ENCODE peak calls at places on chromosome 14, in four cellular contexts. J, I, Z and C are unnamed samples.

GRCh38 chr14:104634031-104634760 is 29.6 kb upstream of the TMEM179 start:
- DNase-seq in J (no peak), I (no peak), Z (no peak), C (peak)

GRCh38 chr14:73491256-73491976 is 683 bp downstream of the RIOX1 start:
- DNase-seq in J (peak), I (peak), Z (peak), C (peak)

GRCh38 chr14:41993687-41994086 is 387.0 kb downstream of the LRFN5 start:
- DNase-seq in J (no peak), I (no peak), Z (no peak), C (no peak)

GRCh38 chr14:90483551-90483950 is 86.7 kb downstream of the CALM1 start:
- DNase-seq in J (no peak), I (no peak), Z (no peak), C (no peak)

GRCh38 chr14:69819607-69820006 is 22.6 kb upstream of the SLC10A1 start:
- DNase-seq in J (no peak), I (no peak), Z (no peak), C (no peak)

GRCh38 chr14:25400607-25401206 is 350.8 kb upstream of the STXBP6 start:
- DNase-seq in J (no peak), I (peak), Z (no peak), C (no peak)

GRCh38 chr14:68670344-68670725 is 122.5 kb downstream of the ZFP36L1 start:
- DNase-seq in J (peak), I (no peak), Z (no peak), C (no peak)

GRCh38 chr14:68395585-68395984 is 397.3 kb downstream of the ZFP36L1 start:
- DNase-seq in J (peak), I (no peak), Z (no peak), C (peak)

GRCh38 chr14:99674776-99675175 is 9.3 kb upstream of the CYP46A1 start:
- DNase-seq in J (no peak), I (no peak), Z (no peak), C (no peak)

GRCh38 chr14:57362356-57362755 is 28.0 kb upstream of the NAA30 start:
- DNase-seq in J (no peak), I (no peak), Z (no peak), C (no peak)

GRCh38 chr14:32224731-32225377 is 21.8 kb upstream of the RNU6-8 start:
- DNase-seq in J (peak), I (no peak), Z (peak), C (no peak)

GRCh38 chr14:65824285-65824977 is 411.9 kb downstream of the FUT8 start:
- DNase-seq in J (peak), I (peak), Z (no peak), C (peak)
- H3K4me3 ChIP-seq in J (no peak), I (no peak), Z (no peak), C (no peak)

DNA sequence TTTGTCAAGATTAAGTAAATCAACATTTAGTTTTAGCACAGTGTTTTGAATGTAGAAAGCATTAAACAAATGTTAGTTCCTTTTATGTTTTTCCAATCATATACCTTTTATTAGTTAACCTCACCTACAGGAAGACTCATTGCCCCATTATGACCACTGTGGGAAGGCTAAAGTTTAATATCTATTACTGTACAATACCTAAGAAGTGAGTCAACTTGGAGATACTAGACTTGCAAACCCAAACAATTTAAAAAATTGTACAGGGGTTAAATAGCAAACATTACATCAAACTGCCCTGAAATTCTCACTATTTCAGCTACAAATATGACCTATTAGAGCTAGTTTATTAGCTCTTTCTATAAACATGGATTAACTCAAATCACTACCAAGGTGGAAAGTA is 8.6 kb upstream of the G2E3 start:
- DNase-seq in J (no peak), I (no peak), Z (no peak), C (peak)
- H3K4me3 ChIP-seq in J (no peak), I (no peak), Z (no peak), C (no peak)

GRCh38 chr14:94396628-94397210 is 8.3 kb upstream of the SERPINA1 start:
- DNase-seq in J (no peak), I (no peak), Z (no peak), C (no peak)
- H3K4me3 ChIP-seq in J (no peak), I (no peak), Z (no peak), C (no peak)

GRCh38 chr14:59317346-59317745 is 128.9 kb downstream of the DAAM1 start:
- DNase-seq in J (no peak), I (no peak), Z (no peak), C (no peak)

GRCh38 chr14:59317782-59318505 is 129.5 kb downstream of the DAAM1 start:
- DNase-seq in J (no peak), I (no peak), Z (no peak), C (no peak)

GRCh38 chr14:59320771-59321170 is 132.3 kb downstream of the DAAM1 start:
- DNase-seq in J (no peak), I (no peak), Z (no peak), C (no peak)

GRCh38 chr14:59318908-59319307 is 130.4 kb downstream of the DAAM1 start:
- DNase-seq in J (no peak), I (no peak), Z (no peak), C (no peak)

GRCh38 chr14:59321184-59321952 is 132.9 kb downstream of the DAAM1 start:
- DNase-seq in J (no peak), I (no peak), Z (no peak), C (no peak)
- H3K4me3 ChIP-seq in J (no peak), I (no peak), Z (no peak), C (no peak)

GRCh38 chr14:80152763-80153162 is 58.5 kb downstream of the DIO2 start:
- DNase-seq in J (no peak), I (no peak), Z (no peak), C (no peak)

GRCh38 chr14:80146941-80147340 is 64.4 kb downstream of the DIO2 start:
- DNase-seq in J (no peak), I (no peak), Z (no peak), C (no peak)

GRCh38 chr14:80150301-80150700 is 61.0 kb downstream of the DIO2 start:
- DNase-seq in J (no peak), I (no peak), Z (no peak), C (no peak)

DNA sequence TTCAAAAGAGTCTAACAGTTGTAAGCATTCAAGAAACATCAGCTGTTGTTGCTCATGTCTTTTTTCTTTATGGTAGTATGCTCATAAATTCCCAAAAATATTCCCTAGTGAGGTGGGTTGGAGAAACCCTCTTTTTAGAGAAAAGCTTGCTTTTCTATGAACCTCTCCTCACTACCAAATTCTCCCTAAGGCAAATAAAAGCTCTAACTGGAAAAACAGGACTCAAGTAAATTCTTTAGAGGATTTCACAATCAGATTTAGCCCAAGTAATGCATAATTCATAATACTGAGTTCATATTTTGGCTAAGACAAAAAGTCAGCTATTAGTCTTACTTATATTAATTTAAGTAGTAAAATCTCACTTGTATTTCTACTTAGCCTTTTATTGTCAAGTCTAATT is 59.1 kb downstream of the DIO2 start:
- DNase-seq in J (no peak), I (no peak), Z (no peak), C (no peak)
- H3K4me3 ChIP-seq in J (no peak), I (no peak), Z (no peak), C (no peak)

GRCh38 chr14:37588667-37588955 is 6.4 kb downstream of the FOXA1 start:
- DNase-seq in J (no peak), I (no peak), Z (no peak), C (peak)
- H3K4me3 ChIP-seq in J (no peak), I (peak), Z (no peak), C (no peak)

GRCh38 chr14:37583358-37584210 is 11.5 kb downstream of the FOXA1 start:
- DNase-seq in J (no peak), I (no peak), Z (no peak), C (peak)

GRCh38 chr14:37584211-37585100 is 10.6 kb downstream of the FOXA1 start:
- DNase-seq in J (no peak), I (no peak), Z (no peak), C (no peak)

GRCh38 chr14:37586783-37587428 is 8.1 kb downstream of the FOXA1 start:
- DNase-seq in J (no peak), I (no peak), Z (no peak), C (no peak)

GRCh38 chr14:37585971-37586759 is 8.9 kb downstream of the FOXA1 start:
- DNase-seq in J (no peak), I (no peak), Z (no peak), C (peak)

GRCh38 chr14:37585101-37585479 is 10.0 kb downstream of the FOXA1 start:
- DNase-seq in J (no peak), I (peak), Z (no peak), C (peak)
- H3K4me3 ChIP-seq in J (no peak), I (peak), Z (no peak), C (no peak)

DNA sequence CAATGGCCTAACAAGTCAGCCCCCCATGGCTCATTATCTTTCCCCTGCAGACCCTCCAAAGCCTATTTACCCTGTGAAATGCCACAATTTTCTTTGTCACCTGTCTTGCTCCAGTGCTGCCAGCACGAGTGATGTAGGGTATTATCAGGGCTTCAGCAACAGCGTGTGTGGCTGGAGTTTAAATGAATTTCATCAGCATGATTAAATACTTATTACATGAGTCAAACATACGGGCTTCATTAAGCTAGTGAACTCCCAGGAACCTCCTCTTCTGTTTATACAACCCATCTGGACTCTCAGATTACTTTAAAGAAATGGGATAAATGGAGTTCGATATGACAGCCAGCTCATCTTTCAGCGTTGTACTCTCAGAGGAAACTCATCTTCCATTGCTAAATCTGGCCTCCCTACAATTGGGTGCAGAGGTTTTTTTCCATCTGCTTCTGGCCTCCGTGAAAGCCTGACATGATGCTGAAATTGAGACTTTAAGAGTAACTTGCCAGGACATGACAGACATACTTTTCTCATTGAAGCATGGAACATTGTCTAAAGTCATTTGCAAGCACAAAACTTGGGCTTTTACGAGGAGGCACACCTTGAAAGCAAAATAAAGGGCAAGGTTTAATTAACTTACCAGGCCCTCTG is 135.8 kb downstream of the TMEM30B start:
- DNase-seq in J (no peak), I (no peak), Z (no peak), C (peak)
- H3K4me3 ChIP-seq in J (no peak), I (no peak), Z (peak), C (peak)

GRCh38 chr14:89206426-89206825 is 210.6 kb downstream of the FOXN3 start:
- DNase-seq in J (no peak), I (no peak), Z (peak), C (no peak)
- H3K4me3 ChIP-seq in J (no peak), I (no peak), Z (peak), C (peak)